ENCODE peak calls at places on chromosome 2, in seven cellular contexts. Y, I, M, R, Z, H and N are unnamed samples. For H3K4me1 and H3K36me3, the result is how much of the 10 kb centered on the place peaks cover.

GRCh38 chr2:16314691-16315457 is 350.8 kb downstream of the CYRIA start:
- DNase-seq in Z (no peak), M (no peak), H (no peak), I (no peak), R (no peak), Y (no peak), N (no peak)

GRCh38 chr2:239201531-239201876 is 199.3 kb downstream of the HDAC4 start:
- DNase-seq in M (no peak), R (no peak), Y (no peak), Z (no peak), I (no peak), H (peak), N (no peak)

GRCh38 chr2:236085211-236085610 is 83.0 kb downstream of the GBX2 start:
- DNase-seq in Z (no peak), H (no peak), R (no peak), Y (no peak), M (no peak), I (no peak), N (no peak)

GRCh38 chr2:145655366-145655765 is 1135.4 kb upstream of the ZEB2 start:
- DNase-seq in R (no peak), I (no peak), Z (no peak), H (no peak), Y (no peak), M (no peak), N (no peak)

GRCh38 chr2:128623776-128624424 is 305.2 kb upstream of the HS6ST1 start:
- DNase-seq in R (no peak), I (peak), M (no peak), H (no peak), Z (no peak), Y (peak), N (no peak)

GRCh38 chr2:119126650-119127049 is 31.9 kb downstream of the C1QL2 start:
- DNase-seq in Y (no peak), R (no peak), Z (peak), H (peak), I (no peak), M (peak), N (no peak)

GRCh38 chr2:230134496-230135073 is 65.9 kb upstream of the SLC16A14 start:
- DNase-seq in I (no peak), Y (peak), M (no peak), H (no peak), Z (no peak), R (no peak), N (no peak)

GRCh38 chr2:126623000-126623399 is 33.0 kb upstream of the GYPC start:
- DNase-seq in Z (no peak), H (no peak), M (no peak), R (no peak), Y (no peak), I (no peak), N (no peak)

GRCh38 chr2:61924895-61925663 is 19.6 kb downstream of the COMMD1 start:
- DNase-seq in R (no peak), M (no peak), H (no peak), I (no peak), Z (no peak), Y (no peak), N (no peak)

GRCh38 chr2:223097888-223098383 is 45.9 kb downstream of the KCNE4 start:
- DNase-seq in Z (no peak), I (no peak), R (no peak), H (no peak), Y (no peak), M (no peak), N (no peak)

GRCh38 chr2:172945511-172945850 is 130.2 kb upstream of the MAP3K20 start:
- DNase-seq in R (no peak), Z (no peak), I (no peak), Y (no peak), H (no peak), M (no peak), N (no peak)

GRCh38 chr2:6917761-6918421 is 679 bp downstream of the RNF144A start:
- DNase-seq in R (no peak), H (peak), I (no peak), Y (no peak), M (peak), Z (no peak), N (no peak)

GRCh38 chr2:96264656-96265348 is 995 bp downstream of the TMEM127 start:
- DNase-seq in M (no peak), I (no peak), Y (peak), R (no peak), Z (peak), H (no peak), N (no peak)

GRCh38 chr2:151809073-151809383 is 19.2 kb downstream of the ARL5A start:
- DNase-seq in Y (no peak), Z (no peak), I (no peak), H (no peak), M (no peak), R (no peak), N (no peak)

GRCh38 chr2:113162173-113162572 is 11.6 kb upstream of the PSD4 start:
- DNase-seq in Z (no peak), M (no peak), R (no peak), I (no peak), H (no peak), Y (no peak), N (no peak)

GRCh38 chr2:134718956-134719814 is at the start of gene TMEM163:
- DNase-seq in I (no peak), H (peak), M (peak), Y (no peak), Z (no peak), R (no peak), N (no peak)

GRCh38 chr2:67043781-67044478 is 353.2 kb upstream of the ETAA1 start:
- DNase-seq in Y (no peak), M (no peak), Z (no peak), H (no peak), R (no peak), I (no peak), N (no peak)

GRCh38 chr2:239649309-239649708 is 248.5 kb upstream of the HDAC4 start:
- DNase-seq in Y (no peak), I (no peak), R (no peak), H (no peak), M (no peak), Z (no peak), N (no peak)

GRCh38 chr2:240983361-240983995 is 14.9 kb upstream of the SNED1 start:
- DNase-seq in Y (peak), R (no peak), H (peak), M (peak), I (peak), Z (peak), N (no peak)

GRCh38 chr2:124704056-124704644 is 679.1 kb downstream of the CNTNAP5 start:
- DNase-seq in M (no peak), I (no peak), R (no peak), Z (no peak), H (no peak), Y (no peak), N (no peak)

GRCh38 chr2:86035371-86035882 is 70.3 kb downstream of the POLR1A start:
- DNase-seq in R (no peak), I (no peak), Z (no peak), Y (no peak), H (no peak), M (no peak), N (no peak)

GRCh38 chr2:95179451-95179850 is 13.8 kb downstream of the ZNF2 start:
- DNase-seq in I (no peak), R (no peak), Z (no peak), Y (no peak), M (peak), H (no peak), N (no peak)

GRCh38 chr2:1692342-1692741 is 52.0 kb downstream of the PXDN start:
- DNase-seq in H (no peak), M (no peak), I (no peak), Y (no peak), R (no peak), Z (no peak), N (no peak)

GRCh38 chr2:118769707-118770400 is 77.6 kb downstream of the EN1 start:
- DNase-seq in Y (no peak), H (no peak), R (no peak), I (no peak), Z (no peak), M (no peak), N (no peak)

GRCh38 chr2:126482582-126483464 is 173.1 kb upstream of the GYPC start:
- DNase-seq in I (no peak), M (no peak), R (no peak), Z (peak), Y (no peak), H (no peak), N (no peak)

GRCh38 chr2:138364554-138365162 is 136.9 kb upstream of the SPOPL start:
- DNase-seq in H (no peak), R (no peak), I (no peak), Z (no peak), M (no peak), Y (peak), N (no peak)

GRCh38 chr2:119252186-119253113 is 28.8 kb downstream of the STEAP3 start:
- DNase-seq in M (no peak), H (no peak), I (no peak), Z (no peak), R (peak), Y (peak), N (no peak)

GRCh38 chr2:216430811-216431210 is 18.5 kb downstream of the SMARCAL1 start:
- DNase-seq in R (no peak), M (no peak), Z (no peak), Y (no peak), I (no peak), H (no peak), N (no peak)

GRCh38 chr2:240466579-240467148 is 31.2 kb downstream of the GPC1 start:
- DNase-seq in M (peak), H (no peak), I (peak), R (peak), Y (no peak), Z (peak), N (peak)

GRCh38 chr2:28499298-28499697 is 3.4 kb downstream of the PLB1 start:
- DNase-seq in H (no peak), M (no peak), Y (no peak), I (no peak), R (no peak), Z (no peak), N (no peak)

GRCh38 chr2:129891341-129892320 is 87.8 kb upstream of the RAB6C start:
- DNase-seq in Y (no peak), R (no peak), I (no peak), M (no peak), H (no peak), Z (no peak), N (no peak)

GRCh38 chr2:194602750-194603149 is 1054.3 kb upstream of the SLC39A10 start:
- DNase-seq in R (no peak), Y (no peak), Z (no peak), I (no peak), M (no peak), H (no peak), N (no peak)

GRCh38 chr2:224747765-224748164 is 31.6 kb upstream of the CCDC195 start:
- DNase-seq in M (no peak), Z (no peak), R (no peak), H (no peak), I (no peak), Y (no peak), N (no peak)

GRCh38 chr2:103902347-103902746 is 951.6 kb upstream of the POU3F3 start:
- DNase-seq in R (no peak), Y (no peak), M (no peak), Z (no peak), H (no peak), I (no peak), N (no peak)

GRCh38 chr2:178827739-178828487 is 20.7 kb upstream of the TTN start:
- DNase-seq in H (no peak), Y (no peak), M (no peak), R (no peak), I (no peak), Z (no peak), N (no peak)

GRCh38 chr2:2222931-2223330 is 108.1 kb downstream of the MYT1L start:
- DNase-seq in R (no peak), I (no peak), Y (no peak), Z (no peak), M (no peak), H (no peak), N (no peak)

GRCh38 chr2:88123975-88124917 is 3.6 kb downstream of the FABP1 start:
- DNase-seq in I (no peak), Y (no peak), M (no peak), Z (no peak), H (no peak), R (no peak), N (no peak)

DNA sequence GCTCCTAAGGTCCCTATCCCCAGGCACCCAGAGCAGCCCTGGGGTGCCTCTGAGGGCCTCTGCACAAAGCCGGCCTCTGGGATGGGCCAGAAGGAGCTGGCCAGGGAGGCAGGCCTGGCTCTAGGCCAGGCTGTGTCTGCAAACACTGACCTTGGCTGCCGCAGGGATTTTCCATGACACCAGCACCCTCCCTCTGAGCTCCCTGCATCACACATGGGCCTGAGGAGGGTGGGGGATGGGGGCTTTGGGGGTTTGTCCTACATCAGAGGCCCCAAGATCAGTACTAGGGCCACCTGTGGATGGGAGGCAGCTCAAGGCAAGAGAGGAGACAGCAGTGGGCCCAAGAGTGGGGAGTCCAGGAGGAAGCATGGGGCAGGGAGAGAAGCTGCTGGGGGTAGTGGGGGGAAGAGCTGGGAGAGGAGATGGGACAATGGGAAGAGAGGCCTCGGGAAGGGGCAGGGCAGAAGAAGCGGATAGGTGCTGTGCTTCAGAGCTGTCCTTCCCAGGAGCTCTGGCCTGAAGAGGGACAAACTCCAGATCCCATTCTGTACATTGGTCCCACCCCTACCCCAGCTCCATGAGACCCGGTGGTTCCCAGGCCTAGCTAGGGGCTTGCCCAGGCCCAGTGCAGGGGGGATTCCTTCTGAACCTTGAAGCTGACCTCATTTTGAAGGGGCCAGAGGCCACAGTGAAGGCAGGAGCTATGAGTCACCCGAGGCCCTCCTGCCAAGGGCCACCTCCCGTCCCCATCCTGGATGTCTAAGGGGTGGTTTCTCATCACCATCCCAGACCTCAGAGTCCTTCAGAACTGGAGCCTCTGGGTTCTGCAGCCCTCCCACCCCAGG is 28.0 kb downstream of the KCNK3 start:
- DNase-seq in Z (peak), R (peak), M (peak), H (peak), Y (peak), I (peak), N (no peak)
- H3K4me1 ChIP-seq in Z (half or more), R (under half), M (under half), H (under half), Y (under half), I (under half), N (under half)

GRCh38 chr2:30234180-30234971 is 3.0 kb downstream of the LBH start:
- DNase-seq in I (peak), R (peak), M (no peak), H (peak), Y (peak), Z (no peak), N (peak)
- H3K4me3 ChIP-seq in I (peak), R (peak), M (peak), H (peak), Y (peak), Z (peak), N (peak)

GRCh38 chr2:189794308-189794707 is 10.1 kb downstream of the PMS1 start:
- DNase-seq in H (no peak), R (no peak), Y (no peak), I (no peak), Z (no peak), M (no peak), N (no peak)
- H3K36me3 ChIP-seq in H (half or more), R (under half), Y (under half), I (under half), Z (half or more), M (under half), N (under half)

GRCh38 chr2:47167149-47167548 is 12.0 kb upstream of the STPG4 start:
- DNase-seq in H (no peak), R (no peak), Y (no peak), M (no peak), Z (no peak), I (no peak), N (no peak)
- H3K4me1 ChIP-seq in H (half or more), R (under half), Y (under half), M (half or more), Z (under half), I (under half), N (under half)

DNA sequence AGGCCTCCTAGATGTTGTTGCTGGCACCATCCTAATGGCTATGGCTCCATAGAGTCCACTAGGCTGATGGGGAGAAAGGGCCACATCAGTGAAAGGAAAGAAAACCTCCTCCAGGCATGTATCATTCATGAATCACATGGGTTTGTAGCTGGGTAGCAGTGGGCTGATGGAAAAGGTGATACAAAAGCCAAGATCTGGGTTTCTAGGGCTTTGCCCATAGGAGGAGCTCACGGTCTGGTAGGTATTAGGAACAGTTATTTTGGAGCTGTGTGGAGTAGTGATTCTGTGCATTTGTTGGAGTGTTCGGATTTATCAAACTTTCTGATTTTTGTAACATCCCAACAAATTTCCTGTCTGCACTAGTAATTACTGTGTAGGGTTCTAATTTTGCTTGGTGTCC is 259.2 kb downstream of the SLC4A3 start:
- DNase-seq in M (no peak), R (no peak), Z (no peak), H (no peak), Y (no peak), I (no peak), N (no peak)
- H3K4me3 ChIP-seq in M (no peak), R (no peak), Z (no peak), H (no peak), Y (no peak), I (no peak), N (no peak)

GRCh38 chr2:73762571-73762970 is 17.3 kb downstream of the DUSP11 start:
- DNase-seq in R (no peak), M (no peak), I (no peak), Z (no peak), H (no peak), Y (no peak), N (no peak)

GRCh38 chr2:73770725-73771124 is 9.2 kb downstream of the DUSP11 start:
- DNase-seq in Y (no peak), Z (no peak), I (no peak), M (no peak), H (no peak), R (no peak), N (no peak)

GRCh38 chr2:73764945-73765344 is 15.0 kb downstream of the DUSP11 start:
- DNase-seq in Z (no peak), M (no peak), Y (no peak), R (no peak), H (no peak), I (no peak), N (no peak)

GRCh38 chr2:73766349-73766748 is 13.6 kb downstream of the DUSP11 start:
- DNase-seq in M (no peak), R (no peak), Y (no peak), I (no peak), H (no peak), Z (no peak), N (no peak)

DNA sequence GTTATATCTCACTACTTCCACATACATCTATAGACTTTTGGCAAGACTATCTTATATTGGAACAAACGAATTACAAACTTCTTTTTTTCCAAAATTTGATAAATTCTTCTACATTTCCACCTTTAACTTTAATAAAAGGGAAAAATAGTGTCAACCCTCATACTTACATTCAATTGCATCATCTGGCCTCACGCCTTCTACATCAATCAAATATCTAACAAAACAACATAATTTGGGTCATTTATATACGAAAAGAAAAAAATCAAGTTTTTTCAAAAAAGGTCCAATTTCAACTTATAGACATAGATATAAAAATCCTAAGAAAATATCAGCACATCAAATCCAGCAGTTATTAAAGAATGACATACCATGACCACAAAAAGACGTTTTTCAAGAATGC is 12.9 kb downstream of the DUSP11 start:
- DNase-seq in M (no peak), H (no peak), Z (no peak), Y (no peak), I (no peak), R (no peak), N (no peak)
- H3K36me3 ChIP-seq in M (half or more), H (half or more), Z (under half), Y (under half), I (under half), R (under half), N (half or more)

GRCh38 chr2:64650257-64650656 is 3.5 kb downstream of the SERTAD2 start:
- DNase-seq in R (no peak), M (no peak), H (no peak), Y (no peak), I (no peak), Z (no peak), N (no peak)

GRCh38 chr2:64652231-64653173 is 1.2 kb downstream of the SERTAD2 start:
- DNase-seq in H (peak), I (peak), Y (peak), Z (no peak), M (peak), R (no peak), N (no peak)

GRCh38 chr2:64650722-64651338 is 2.9 kb downstream of the SERTAD2 start:
- DNase-seq in Z (no peak), R (no peak), H (no peak), M (no peak), Y (no peak), I (no peak), N (no peak)

GRCh38 chr2:64653174-64654062 is at the start of gene SERTAD2:
- DNase-seq in R (peak), Y (peak), M (peak), Z (peak), H (peak), I (peak), N (peak)

DNA sequence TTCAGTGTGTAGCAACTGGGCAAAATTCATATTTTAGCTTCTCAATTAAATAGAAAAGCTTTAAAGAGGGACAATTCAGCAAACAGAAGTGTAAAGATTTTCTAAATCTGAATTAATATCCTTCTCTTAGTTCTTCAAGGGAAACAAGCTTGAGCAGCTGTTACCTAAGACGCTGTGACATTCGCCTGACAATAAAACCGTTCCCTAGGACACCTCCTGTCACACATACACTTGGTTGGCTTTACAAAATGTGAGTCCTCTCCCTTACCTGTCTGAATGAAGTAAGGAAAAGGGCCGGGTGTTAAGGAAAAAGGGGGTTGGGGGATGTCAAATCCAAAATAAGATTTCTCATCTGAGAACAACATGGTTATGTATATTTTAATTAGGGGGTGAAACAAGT is 2.1 kb downstream of the SERTAD2 start:
- DNase-seq in M (no peak), Y (no peak), H (no peak), Z (no peak), R (no peak), I (peak), N (no peak)
- H3K4me1 ChIP-seq in M (half or more), Y (under half), H (half or more), Z (under half), R (under half), I (under half), N (half or more)